ENCODE peak calls at places on chromosomes 3 and 15, in four cellular contexts. One of them, this sample, is unnamed.

GRCh38 chr15:90201150-90201943 is at the start of gene SEMA4B:
- DNase-seq in anterior cingulate cortex: peak
- DNase-seq in KG1: peak
- DNase-seq in AML-193: peak
- DNase-seq in this sample: peak

GRCh38 chr15:74833376-74834107 is 7.1 kb downstream of the CPLX3 start:
- DNase-seq in anterior cingulate cortex: peak
- DNase-seq in KG1: no peak
- DNase-seq in AML-193: no peak
- DNase-seq in this sample: peak

GRCh38 chr3:94036909-94037507 is 8.6 kb upstream of the STX19 start:
- DNase-seq in anterior cingulate cortex: no peak
- DNase-seq in KG1: no peak
- DNase-seq in AML-193: peak
- DNase-seq in this sample: peak

GRCh38 chr3:128378631-128379347 is 87.9 kb downstream of the DNAJB8 start:
- DNase-seq in AML-193: no peak
- DNase-seq in anterior cingulate cortex: no peak
- DNase-seq in KG1: no peak
- DNase-seq in this sample: no peak

GRCh38 chr15:45402955-45403892 is 24.9 kb upstream of the GATM start:
- DNase-seq in KG1: peak
- DNase-seq in anterior cingulate cortex: no peak
- DNase-seq in AML-193: peak
- DNase-seq in this sample: no peak

GRCh38 chr3:13597661-13598060 is 48.7 kb downstream of the FBLN2 start:
- DNase-seq in KG1: no peak
- DNase-seq in AML-193: no peak
- DNase-seq in anterior cingulate cortex: no peak
- DNase-seq in this sample: no peak

GRCh38 chr3:150265305-150265704 is 142.8 kb upstream of the TSC22D2 start:
- DNase-seq in AML-193: no peak
- DNase-seq in anterior cingulate cortex: no peak
- DNase-seq in KG1: no peak
- DNase-seq in this sample: no peak

GRCh38 chr15:71572452-71573053 is 237.8 kb upstream of the NR2E3 start:
- DNase-seq in AML-193: no peak
- DNase-seq in anterior cingulate cortex: no peak
- DNase-seq in KG1: no peak
- DNase-seq in this sample: no peak

GRCh38 chr15:70290708-70291107 is 193.0 kb upstream of the TLE3 start:
- DNase-seq in KG1: no peak
- DNase-seq in AML-193: no peak
- DNase-seq in anterior cingulate cortex: no peak
- DNase-seq in this sample: no peak

GRCh38 chr15:71780349-71780976 is 29.9 kb upstream of the NR2E3 start:
- DNase-seq in KG1: peak
- DNase-seq in anterior cingulate cortex: no peak
- DNase-seq in AML-193: peak
- DNase-seq in this sample: peak

GRCh38 chr3:36700537-36701248 is 63.7 kb downstream of the DCLK3 start:
- DNase-seq in anterior cingulate cortex: peak
- DNase-seq in AML-193: peak
- DNase-seq in KG1: no peak
- DNase-seq in this sample: peak

GRCh38 chr3:102225407-102226132 is 209.2 kb upstream of the ZPLD1 start:
- DNase-seq in AML-193: peak
- DNase-seq in anterior cingulate cortex: no peak
- DNase-seq in KG1: no peak
- DNase-seq in this sample: peak

GRCh38 chr3:133124511-133124910 is 86.3 kb downstream of the TMEM108 start:
- DNase-seq in anterior cingulate cortex: peak
- DNase-seq in KG1: no peak
- DNase-seq in AML-193: no peak
- DNase-seq in this sample: peak

GRCh38 chr15:88385078-88385700 is 82.0 kb downstream of the MRPL46 start:
- DNase-seq in KG1: no peak
- DNase-seq in anterior cingulate cortex: no peak
- DNase-seq in AML-193: no peak
- DNase-seq in this sample: no peak

GRCh38 chr3:50242778-50243551 is 7.0 kb downstream of the GNAI2 start:
- DNase-seq in AML-193: peak
- DNase-seq in KG1: peak
- DNase-seq in anterior cingulate cortex: no peak
- DNase-seq in this sample: peak

GRCh38 chr3:150461399-150461798 is 53.3 kb downstream of the TSC22D2 start:
- DNase-seq in AML-193: no peak
- DNase-seq in KG1: no peak
- DNase-seq in anterior cingulate cortex: no peak
- DNase-seq in this sample: no peak

This sample was measured in Kasumi-1.